ENCODE peak calls at places on chromosomes 13 and 19, in eight cellular contexts. C is GM23248, Y is HCT116, G is GM23338, D is hepatocyte, O is PC-3, S is SK-N-SH, J is MM.1S. I is an unnamed sample.

GRCh38 chr19:58153386-58153785 is 2.8 kb upstream of the ZNF329 start:
- DNase-seq in J (no peak), S (no peak), G (no peak), D (no peak), C (no peak), O (no peak), Y (no peak), I (no peak)

GRCh38 chr13:25171170-25171516 is 945 bp downstream of the AMER2 start:
- DNase-seq in Y (no peak), J (no peak), O (no peak), C (peak; percentile 5), G (no peak), S (no peak), D (no peak), I (no peak)

GRCh38 chr19:18093439-18094161 is 4.0 kb upstream of the MAST3 start:
- DNase-seq in S (peak; percentile 48), C (peak; percentile 56), G (peak; percentile 68), J (no peak), D (no peak), O (peak; percentile 41), Y (peak; percentile 64), I (no peak)

GRCh38 chr19:3045885-3046603 is 16.3 kb downstream of the TLE5 start:
- DNase-seq in G (peak; percentile 80), S (no peak), Y (no peak), C (no peak), D (no peak), O (no peak), J (no peak), I (peak; percentile 88)

GRCh38 chr13:20425819-20426219 is 99.8 kb downstream of the CRYL1 start:
- DNase-seq in O (no peak), D (no peak), C (no peak), G (no peak), Y (no peak), J (no peak), S (peak; percentile 39), I (no peak)

GRCh38 chr19:28727133-28727834 is 485.7 kb downstream of the UQCRFS1 start:
- DNase-seq in O (no peak), S (peak; percentile 65), J (no peak), C (peak; percentile 32), D (no peak), Y (no peak), G (peak; percentile 85), I (peak; percentile 43)

GRCh38 chr13:113973218-113974164 is at the start of gene C13orf46:
- DNase-seq in D (no peak), G (no peak), C (no peak), O (no peak), Y (no peak), S (no peak), J (no peak), I (no peak)

GRCh38 chr19:54179921-54180452 is 7.0 kb upstream of the TMC4 start:
- DNase-seq in Y (no peak), C (peak; percentile 39), D (peak; percentile 78), O (peak; percentile 16), S (peak; percentile 66), G (peak; percentile 98), J (no peak), I (peak; percentile 95)

GRCh38 chr13:38135590-38135989 is 214.1 kb upstream of the UFM1 start:
- DNase-seq in D (no peak), C (no peak), J (no peak), S (no peak), O (peak; percentile 14), G (no peak), Y (no peak), I (peak; percentile 4)

GRCh38 chr19:31501427-31502195 is 152.4 kb upstream of the TSHZ3 start:
- DNase-seq in Y (no peak), J (no peak), D (no peak), C (no peak), S (no peak), O (no peak), G (no peak), I (no peak)

GRCh38 chr19:35498984-35499383 is 8.7 kb upstream of the KRTDAP start:
- DNase-seq in J (no peak), D (no peak), G (no peak), C (no peak), S (no peak), Y (no peak), O (no peak), I (no peak)

GRCh38 chr13:114076329-114076761 is 56.1 kb downstream of the RASA3 start:
- DNase-seq in J (no peak), S (no peak), O (no peak), Y (no peak), C (no peak), D (no peak), G (no peak), I (no peak)

GRCh38 chr19:3699071-3699740 is 1.1 kb downstream of the PIP5K1C start:
- DNase-seq in S (peak; percentile 80), D (peak; percentile 48), J (peak; percentile 38), C (peak; percentile 82), G (no peak), Y (no peak), O (peak; percentile 24), I (peak; percentile 39)

GRCh38 chr19:4908781-4909171 is 525 bp upstream of the UHRF1 start:
- DNase-seq in O (no peak), C (no peak), Y (no peak), G (no peak), J (no peak), S (peak; percentile 49), D (no peak), I (no peak)

GRCh38 chr13:42807866-42808265 is 26.5 kb downstream of the FAM216B start:
- DNase-seq in G (no peak), D (no peak), S (no peak), O (peak; percentile 78), Y (no peak), C (peak; percentile 82), J (no peak), I (no peak)

GRCh38 chr19:7515471-7516226 is at the start of gene ZNF358:
- DNase-seq in G (peak; percentile 93), J (peak; percentile 53), D (peak; percentile 92), O (peak; percentile 69), S (peak; percentile 98), Y (no peak), C (peak; percentile 85), I (peak; percentile 96)
- TF ChIP-seq EZH2phosphoT487 in G (no peak), J (no peak), D (no peak), O (no peak), S (no peak), Y (no peak), C (no peak), I (no peak)

GRCh38 chr13:111855016-111855590 is 211.8 kb upstream of the SOX1 start:
- DNase-seq in J (no peak), O (no peak), D (no peak), Y (no peak), S (no peak), G (no peak), C (no peak), I (no peak)

GRCh38 chr13:111853146-111853545 is 213.8 kb upstream of the SOX1 start:
- DNase-seq in C (no peak), D (no peak), G (no peak), J (no peak), S (no peak), O (no peak), Y (no peak), I (no peak)

GRCh38 chr13:111854403-111854802 is 212.5 kb upstream of the SOX1 start:
- DNase-seq in D (no peak), G (peak; percentile 26), S (no peak), J (no peak), C (no peak), Y (no peak), O (no peak), I (no peak)

GRCh38 chr13:111852701-111853100 is 214.2 kb upstream of the SOX1 start:
- DNase-seq in C (no peak), Y (no peak), D (no peak), G (no peak), S (no peak), O (no peak), J (no peak), I (no peak)

DNA sequence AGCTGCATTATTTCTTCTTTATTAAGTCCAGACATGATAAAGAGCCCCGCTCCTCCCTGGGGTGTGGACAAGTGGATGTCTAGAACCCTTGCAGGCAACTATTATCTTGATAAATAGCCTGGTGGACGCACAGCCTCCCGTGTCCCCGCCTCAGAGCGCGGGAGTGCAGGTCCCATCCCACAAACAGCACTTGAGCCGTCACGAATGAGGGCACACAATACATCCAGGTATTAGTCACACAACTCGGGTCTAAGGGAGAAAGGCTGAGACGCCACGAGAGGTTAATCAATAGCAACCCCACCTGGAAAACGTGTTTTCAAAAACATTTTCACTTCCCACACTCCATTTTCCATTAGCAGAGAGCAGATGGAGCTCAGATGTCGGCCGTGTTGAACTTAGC is 213.2 kb upstream of the SOX1 start:
- DNase-seq in D (no peak), G (no peak), C (no peak), Y (no peak), O (no peak), S (no peak), J (no peak), I (no peak)
- H3K27me3 ChIP-seq in D (no peaks in the 10 kb centered on the region), G (no peaks in the 10 kb centered on the region), C (no peaks in the 10 kb centered on the region), Y (no peaks in the 10 kb centered on the region), O (no peaks in the 10 kb centered on the region), S (no peaks in the 10 kb centered on the region), J (no peaks in the 10 kb centered on the region), I (no peaks in the 10 kb centered on the region)

DNA sequence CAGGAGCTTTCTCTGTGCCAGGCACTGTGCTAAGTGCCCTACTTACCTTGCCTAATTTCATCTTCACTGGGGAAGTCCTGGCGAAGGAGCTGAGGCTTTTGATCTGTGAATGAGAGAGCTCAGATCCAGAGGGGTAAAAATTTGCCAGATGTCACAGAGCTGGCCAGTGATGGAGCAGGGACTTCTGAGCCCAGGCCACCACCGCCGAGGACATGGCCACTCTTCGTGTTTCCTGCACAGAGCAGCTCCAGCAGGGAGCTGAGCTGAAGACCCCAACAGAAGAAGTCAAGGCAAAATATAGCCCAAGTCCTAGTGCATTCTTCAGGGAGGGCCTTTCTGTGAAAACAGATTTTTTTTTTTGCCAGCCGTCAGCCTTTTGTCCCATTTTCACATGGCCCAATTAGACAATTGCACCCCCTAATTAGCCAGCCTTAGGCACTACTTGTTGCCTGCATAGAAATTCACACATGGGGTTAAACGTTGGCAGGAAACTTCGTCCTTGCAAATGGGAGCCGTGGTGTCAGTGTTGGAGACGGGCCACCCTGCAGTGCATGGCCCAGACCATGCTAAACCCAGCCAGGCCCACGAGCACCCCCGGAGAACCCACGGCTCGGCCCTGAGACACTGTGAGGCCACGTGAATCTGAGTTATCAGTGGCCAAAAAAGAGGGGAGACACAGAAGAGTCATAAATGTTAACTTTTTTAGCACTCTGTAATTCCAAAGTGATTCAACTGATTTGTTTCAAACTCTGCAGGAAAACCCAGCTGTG is 7.8 kb downstream of the ZNF536 start:
- DNase-seq in Y (no peak), G (no peak), S (no peak), O (no peak), D (no peak), C (no peak), J (no peak), I (no peak)
- TF ChIP-seq EZH2phosphoT487 in Y (no peak), G (no peak), S (no peak), O (no peak), D (no peak), C (no peak), J (no peak), I (no peak)

DNA sequence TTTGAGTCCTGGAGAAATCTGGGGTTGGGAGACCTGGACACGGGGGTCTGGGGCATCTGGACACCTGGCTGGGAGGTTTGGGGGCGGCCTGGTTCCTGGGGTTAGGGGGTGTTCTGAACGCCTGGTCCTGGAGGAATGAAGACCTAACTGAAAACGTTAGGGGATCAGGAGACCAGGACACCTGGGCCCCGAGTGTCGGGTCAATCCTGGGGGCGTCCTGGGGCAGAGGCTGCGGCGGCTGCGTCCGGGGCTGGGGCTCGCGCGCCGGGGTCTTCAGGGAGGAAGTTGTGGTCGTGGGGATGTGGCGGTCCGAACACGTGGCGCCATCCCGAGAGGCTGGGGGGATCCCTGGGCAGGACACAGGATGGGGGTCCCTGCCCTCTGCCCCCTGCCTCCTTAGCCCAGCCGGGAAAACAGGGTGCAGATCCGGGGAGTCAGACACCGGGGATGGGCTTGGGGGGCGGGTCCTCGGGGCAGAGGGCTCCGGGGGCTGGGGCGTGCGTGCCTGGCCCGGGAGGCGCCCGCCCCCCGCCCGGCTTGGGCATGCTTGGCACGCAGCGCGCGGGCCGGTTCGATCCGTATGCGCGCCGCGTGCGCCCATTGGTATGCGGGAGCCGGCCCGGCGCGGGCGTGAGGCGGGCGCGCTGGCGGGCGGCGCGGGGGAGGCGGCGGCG is 632 bp downstream of the NPAS1 start:
- DNase-seq in S (peak; percentile 56), G (peak; percentile 78), Y (no peak), D (peak; percentile 28), C (peak; percentile 80), O (no peak), J (no peak), I (peak; percentile 74)
- H3K27me3 ChIP-seq in S (peaks cover 39% of the 10 kb centered on the region), G (peaks cover 70% of the 10 kb centered on the region), Y (no peaks in the 10 kb centered on the region), D (peaks cover 59% of the 10 kb centered on the region), C (no peaks in the 10 kb centered on the region), O (peaks cover 35% of the 10 kb centered on the region), J (peaks cover 54% of the 10 kb centered on the region), I (peaks cover 71% of the 10 kb centered on the region)

I was measured in neural progenitor cell.